ENCODE peak calls at places on chromosomes 4 and X, in four cellular contexts. K is H1, I is HepG2, T is GM12878. Q is an unnamed sample. For H3K9me3 and H3K4me1, the result is how much of the 10 kb centered on the place peaks cover.

GRCh38 chr4:75845992-75846391 is 56.3 kb downstream of the PPEF2 start:
- DNase-seq in K (no peak), I (no peak), T (no peak), Q (no peak)

GRCh38 chr4:88275949-88276515 is 8.3 kb downstream of the PPM1K start:
- DNase-seq in K (no peak), I (no peak), T (no peak), Q (no peak)

GRCh38 chr4:8613421-8614364 is 21.1 kb downstream of the CPZ start:
- DNase-seq in K (no peak), I (no peak), T (no peak), Q (no peak)

GRCh38 chr4:10457255-10457801 is at the start of gene ZNF518B:
- DNase-seq in K (no peak), I (no peak), T (no peak), Q (peak)

GRCh38 chr4:80006935-80007744 is 65.9 kb downstream of the ANTXR2 start:
- DNase-seq in K (no peak), I (peak), T (no peak), Q (no peak)

GRCh38 chr4:102007959-102008425 is 217.5 kb downstream of the BANK1 start:
- DNase-seq in K (no peak), I (no peak), T (no peak), Q (no peak)

GRCh38 chrX:144840616-144841015 is 406.7 kb upstream of the SPANXN1 start:
- DNase-seq in K (no peak), I (no peak), T (no peak), Q (no peak)

GRCh38 chr4:89221175-89221867 is 86.3 kb downstream of the GPRIN3 start:
- DNase-seq in K (no peak), I (no peak), T (no peak), Q (no peak)

GRCh38 chr4:26936284-26937065 is 75.8 kb downstream of the STIM2 start:
- DNase-seq in K (no peak), I (peak), T (no peak), Q (no peak)

GRCh38 chr4:822361-823092 is 3.4 kb downstream of the CPLX1 start:
- DNase-seq in K (no peak), I (no peak), T (no peak), Q (no peak)

GRCh38 chrX:120282697-120283096 is 28.6 kb downstream of the TMEM255A start:
- DNase-seq in K (no peak), I (no peak), T (no peak), Q (no peak)

GRCh38 chr4:88672987-88673386 is 24.6 kb downstream of the NAP1L5 start:
- DNase-seq in K (peak), I (peak), T (no peak), Q (peak)

GRCh38 chr4:115711575-115711974 is 598.2 kb upstream of the NDST4 start:
- DNase-seq in K (no peak), I (no peak), T (no peak), Q (no peak)

GRCh38 chr4:46389301-46389761 is 597 bp downstream of the GABRA2 start:
- DNase-seq in K (no peak), I (peak), T (no peak), Q (no peak)

GRCh38 chr4:46432923-46433322 is 43.0 kb upstream of the GABRA2 start:
- DNase-seq in K (no peak), I (no peak), T (no peak), Q (no peak)

GRCh38 chr4:185039508-185040273 is 21.4 kb downstream of the HELT start:
- DNase-seq in K (no peak), I (peak), T (peak), Q (no peak)

GRCh38 chrX:30156880-30157560 is 58.3 kb upstream of the MAGEB2 start:
- DNase-seq in K (no peak), I (no peak), T (no peak), Q (no peak)

GRCh38 chrX:46710425-46710824 is 48.5 kb downstream of the SLC9A7 start:
- DNase-seq in K (no peak), I (peak), T (no peak), Q (no peak)

GRCh38 chr4:13325744-13326143 is 158.4 kb downstream of the RAB28 start:
- DNase-seq in K (no peak), I (peak), T (no peak), Q (no peak)

GRCh38 chrX:30713061-30713525 is 59.9 kb downstream of the GK start:
- DNase-seq in K (peak), I (peak), T (peak), Q (peak)

GRCh38 chr4:188041721-188042120 is 46.1 kb downstream of the ZFP42 start:
- DNase-seq in K (no peak), I (no peak), T (no peak), Q (no peak)

GRCh38 chrX:70087857-70088256 is 25.6 kb downstream of the OTUD6A start:
- DNase-seq in K (no peak), I (no peak), T (no peak), Q (no peak)

GRCh38 chr4:82031386-82031785 is 342.4 kb downstream of the HNRNPD start:
- DNase-seq in K (no peak), I (no peak), T (no peak), Q (no peak)

DNA sequence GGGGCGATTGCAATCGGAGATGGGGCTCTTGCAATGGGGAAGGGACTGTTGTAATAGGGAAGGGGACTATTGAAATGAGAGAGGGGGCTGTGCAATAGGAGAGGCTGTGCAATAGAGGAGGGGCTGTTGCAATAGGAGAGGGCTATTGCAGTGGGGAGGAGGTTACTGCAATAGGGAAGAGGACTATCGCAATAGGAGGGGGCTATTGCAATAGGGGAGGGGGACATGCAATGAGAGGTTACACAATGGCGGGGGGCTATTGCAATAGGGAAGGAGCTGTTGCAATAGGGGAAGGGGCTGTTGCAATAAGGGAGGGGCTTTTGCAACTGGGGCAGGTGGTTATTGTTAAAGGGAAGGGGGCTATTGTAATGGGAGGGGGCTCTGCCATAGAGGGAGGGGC is 162.6 kb upstream of the PSAPL1 start:
- DNase-seq in K (no peak), I (no peak), T (no peak), Q (no peak)
- H3K9me3 ChIP-seq in K (under half), I (under half), T (under half), Q (under half)

GRCh38 chrX:101485212-101486064 is at the start of gene ARMCX4:
- DNase-seq in K (peak), I (no peak), T (no peak), Q (no peak)
- TF ChIP-seq SUZ12 in K (no peak), I (no peak), T (no peak), Q (no peak)

GRCh38 chr4:182208651-182209050 is 34.6 kb upstream of the TENM3 start:
- DNase-seq in K (no peak), I (no peak), T (no peak), Q (no peak)
- H3K4me1 ChIP-seq in K (under half), I (under half), T (under half), Q (under half)

GRCh38 chr4:110640608-110641007 is 17.7 kb upstream of the PITX2 start:
- DNase-seq in K (no peak), I (peak), T (no peak), Q (no peak)

GRCh38 chr4:110639207-110640092 is 16.6 kb upstream of the PITX2 start:
- DNase-seq in K (no peak), I (no peak), T (no peak), Q (no peak)

GRCh38 chr4:110643096-110643495 is 20.2 kb upstream of the PITX2 start:
- DNase-seq in K (no peak), I (no peak), T (no peak), Q (no peak)

GRCh38 chr4:110644008-110644407 is 21.1 kb upstream of the PITX2 start:
- DNase-seq in K (no peak), I (peak), T (no peak), Q (no peak)

DNA sequence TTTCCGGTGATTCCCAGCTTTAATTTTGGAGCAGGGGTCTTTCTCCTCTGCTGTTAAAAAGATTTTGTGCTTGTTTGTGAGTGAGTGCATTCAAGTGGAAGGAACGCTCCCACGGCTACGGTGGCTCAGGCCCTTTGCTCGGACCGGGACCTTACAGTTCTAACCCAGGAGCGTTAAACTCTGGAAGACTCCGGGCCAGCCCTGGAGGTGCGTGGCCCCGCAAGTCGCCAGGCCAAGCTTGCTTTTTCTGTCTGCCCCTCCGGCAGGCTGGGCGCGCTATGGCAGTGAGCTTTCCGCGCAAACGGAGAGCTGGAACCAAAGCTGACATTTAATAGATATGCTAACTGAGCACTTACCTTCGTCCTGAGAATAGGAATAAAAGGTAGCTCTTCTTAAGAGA is 18.3 kb upstream of the PITX2 start:
- DNase-seq in K (no peak), I (no peak), T (no peak), Q (no peak)
- H3K9me3 ChIP-seq in K (under half), I (under half), T (under half), Q (under half)

GRCh38 chr4:169246957-169247396 is 23.8 kb downstream of the SH3RF1 start:
- DNase-seq in K (no peak), I (no peak), T (no peak), Q (no peak)

GRCh38 chr4:169248645-169249044 is 22.1 kb downstream of the SH3RF1 start:
- DNase-seq in K (no peak), I (no peak), T (no peak), Q (no peak)

GRCh38 chr4:169250796-169251195 is 20.0 kb downstream of the SH3RF1 start:
- DNase-seq in K (no peak), I (peak), T (no peak), Q (no peak)

GRCh38 chr4:169251291-169252235 is 19.2 kb downstream of the SH3RF1 start:
- DNase-seq in K (no peak), I (peak), T (no peak), Q (no peak)

GRCh38 chr4:169249214-169249973 is 21.4 kb downstream of the SH3RF1 start:
- DNase-seq in K (no peak), I (peak), T (no peak), Q (no peak)
- TF ChIP-seq SUZ12 in K (no peak), I (no peak), T (no peak), Q (no peak)

GRCh38 chr4:125389713-125390112 is 75.0 kb downstream of the FAT4 start:
- DNase-seq in K (no peak), I (no peak), T (no peak), Q (no peak)
- H3K4me1 ChIP-seq in K (under half), I (under half), T (under half), Q (under half)

GRCh38 chr4:190017357-190018200 is 9.5 kb downstream of the FRG2 start:
- DNase-seq in K (no peak), I (no peak), T (no peak), Q (no peak)
- H3K9me3 ChIP-seq in K (under half), I (under half), T (under half), Q (under half)